ENCODE peak calls at places on chromosome 11, in six cellular contexts. D, U, B, J, I and P are unnamed samples.

GRCh38 chr11:78040691-78041379 is 17.8 kb upstream of the KCTD14 start:
- DNase-seq in D (peak), U (peak), B (no peak), J (no peak), I (no peak), P (no peak)

GRCh38 chr11:57648791-57649735 is 649 bp downstream of the YPEL4 start:
- DNase-seq in D (peak), U (no peak), B (no peak), J (no peak), I (no peak), P (no peak)

GRCh38 chr11:20087118-20087521 is 73.2 kb downstream of the DBX1 start:
- DNase-seq in D (peak), U (no peak), B (no peak), J (peak), I (no peak), P (peak)

GRCh38 chr11:2380807-2381350 is 3.8 kb downstream of the CD81 start:
- DNase-seq in D (peak), U (no peak), B (peak), J (no peak), I (peak), P (no peak)

GRCh38 chr11:93849751-93850584 is 450 bp downstream of the VSTM5 start:
- DNase-seq in D (peak), U (no peak), B (peak), J (no peak), I (peak), P (no peak)

GRCh38 chr11:70739091-70739490 is 340.8 kb downstream of the CTTN start:
- DNase-seq in D (no peak), U (no peak), B (no peak), J (no peak), I (no peak), P (no peak)

GRCh38 chr11:107716884-107717532 is 5.2 kb upstream of the SLN start:
- DNase-seq in D (peak), U (peak), B (no peak), J (no peak), I (no peak), P (no peak)

GRCh38 chr11:125229916-125230315 is 65.4 kb downstream of the PKNOX2 start:
- DNase-seq in D (no peak), U (no peak), B (no peak), J (no peak), I (no peak), P (no peak)

GRCh38 chr11:73393479-73394415 is 17.5 kb downstream of the RELT start:
- DNase-seq in D (peak), U (peak), B (peak), J (peak), I (peak), P (no peak)

GRCh38 chr11:126211236-126212088 is at the start of the genes FAM118B and RPUSD4:
- DNase-seq in D (peak), U (peak), B (peak), J (peak), I (peak), P (peak)

GRCh38 chr11:103624708-103625623 is 411.5 kb upstream of the DDI1 start:
- DNase-seq in D (peak), U (peak), B (no peak), J (peak), I (no peak), P (peak)

GRCh38 chr11:127275771-127276170 is 275.2 kb upstream of the KIRREL3 start:
- DNase-seq in D (no peak), U (no peak), B (no peak), J (no peak), I (no peak), P (no peak)

GRCh38 chr11:124791626-124792341 is 8.4 kb downstream of the MSANTD2 start:
- DNase-seq in D (peak), U (peak), B (no peak), J (no peak), I (no peak), P (no peak)

GRCh38 chr11:44145011-44145777 is 49.7 kb downstream of the EXT2 start:
- DNase-seq in D (peak), U (no peak), B (no peak), J (no peak), I (no peak), P (no peak)

GRCh38 chr11:45652781-45653180 is 12.6 kb downstream of the CHST1 start:
- DNase-seq in D (peak), U (peak), B (no peak), J (no peak), I (no peak), P (peak)

GRCh38 chr11:59766542-59766941 is 11.4 kb downstream of the STX3 start:
- DNase-seq in D (no peak), U (no peak), B (no peak), J (no peak), I (no peak), P (no peak)

GRCh38 chr11:111969344-111969743 is 32.2 kb downstream of the DIXDC1 start:
- DNase-seq in D (no peak), U (no peak), B (no peak), J (no peak), I (no peak), P (no peak)

GRCh38 chr11:92225206-92225562 is 566 bp downstream of the FAT3 start:
- DNase-seq in D (no peak), U (no peak), B (peak), J (no peak), I (peak), P (no peak)

GRCh38 chr11:85599083-85599482 is 28.1 kb downstream of the DLG2 start:
- DNase-seq in D (no peak), U (no peak), B (no peak), J (no peak), I (no peak), P (no peak)

GRCh38 chr11:120208777-120209176 is 2.1 kb upstream of the OAF start:
- DNase-seq in D (peak), U (peak), B (peak), J (peak), I (no peak), P (no peak)

GRCh38 chr11:62472063-62472884 is 53.4 kb downstream of the SCGB1A1 start:
- DNase-seq in D (peak), U (peak), B (no peak), J (no peak), I (no peak), P (no peak)

GRCh38 chr11:62842171-62842717 is 2.9 kb upstream of the WDR74 start:
- DNase-seq in D (no peak), U (no peak), B (peak), J (no peak), I (peak), P (no peak)

GRCh38 chr11:61968758-61969390 is 1.4 kb upstream of the FTH1 start:
- DNase-seq in D (no peak), U (peak), B (no peak), J (no peak), I (no peak), P (no peak)

GRCh38 chr11:85961930-85962363 is 106.8 kb downstream of the CCDC83 start:
- DNase-seq in D (peak), U (peak), B (no peak), J (no peak), I (no peak), P (no peak)

GRCh38 chr11:8760896-8761295 is 78.3 kb downstream of the RPL27A start:
- DNase-seq in D (peak), U (no peak), B (no peak), J (no peak), I (no peak), P (no peak)

GRCh38 chr11:134700101-134700640 is 288.1 kb upstream of the B3GAT1 start:
- DNase-seq in D (no peak), U (no peak), B (no peak), J (no peak), I (no peak), P (no peak)

GRCh38 chr11:62726156-62727006 is 876 bp downstream of the HNRNPUL2 start:
- DNase-seq in D (no peak), U (no peak), B (no peak), J (no peak), I (no peak), P (no peak)

GRCh38 chr11:46322759-46323158 is 24.5 kb upstream of the DGKZ start:
- DNase-seq in D (peak), U (no peak), B (no peak), J (no peak), I (no peak), P (no peak)

GRCh38 chr11:13116491-13116890 is 107.4 kb downstream of the RASSF10 start:
- DNase-seq in D (no peak), U (no peak), B (no peak), J (no peak), I (no peak), P (no peak)

GRCh38 chr11:86977441-86978050 is 22.4 kb upstream of the FZD4 start:
- DNase-seq in D (peak), U (no peak), B (peak), J (no peak), I (no peak), P (no peak)

GRCh38 chr11:86981777-86982540 is 26.8 kb upstream of the FZD4 start:
- DNase-seq in D (no peak), U (no peak), B (no peak), J (no peak), I (no peak), P (no peak)

GRCh38 chr11:86978756-86979608 is 23.8 kb upstream of the FZD4 start:
- DNase-seq in D (peak), U (peak), B (no peak), J (peak), I (no peak), P (no peak)

GRCh38 chr11:86980397-86980796 is 25.2 kb upstream of the FZD4 start:
- DNase-seq in D (no peak), U (no peak), B (no peak), J (no peak), I (no peak), P (no peak)

DNA sequence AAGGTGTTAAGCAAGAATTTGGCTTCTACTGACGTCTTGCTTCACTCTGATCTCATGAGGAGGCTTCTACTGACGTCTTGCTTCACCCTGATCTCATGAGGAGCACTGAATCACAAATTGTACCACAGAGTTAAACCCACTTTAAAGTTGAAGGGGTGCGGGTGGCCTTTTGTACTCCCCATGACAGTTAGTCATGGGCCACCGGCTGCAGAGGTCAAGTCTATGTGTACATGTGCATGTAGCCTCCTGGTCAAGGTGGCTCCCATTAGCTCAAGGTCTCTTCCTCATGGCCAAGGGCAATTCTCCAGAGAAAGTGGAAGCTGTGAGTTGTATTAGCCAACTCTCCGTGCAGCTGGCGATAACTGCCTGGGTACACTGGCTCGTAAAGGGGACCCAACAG is 23.1 kb upstream of the FZD4 start:
- DNase-seq in D (peak), U (no peak), B (peak), J (no peak), I (no peak), P (no peak)
- TF ChIP-seq CTCF in D (no peak), U (no peak), B (no peak), J (no peak), I (no peak), P (no peak)

GRCh38 chr11:117009905-117010605 is 88.2 kb downstream of the SIK3 start:
- DNase-seq in D (peak), U (no peak), B (no peak), J (no peak), I (no peak), P (no peak)
- H3K4me3 ChIP-seq in D (no peak), U (no peak), B (no peak), J (no peak), I (no peak), P (no peak)

GRCh38 chr11:60924110-60924905 is at the start of gene TMEM132A:
- DNase-seq in D (peak), U (peak), B (peak), J (no peak), I (peak), P (no peak)
- TF ChIP-seq CTCF in D (no peak), U (no peak), B (no peak), J (no peak), I (no peak), P (no peak)

DNA sequence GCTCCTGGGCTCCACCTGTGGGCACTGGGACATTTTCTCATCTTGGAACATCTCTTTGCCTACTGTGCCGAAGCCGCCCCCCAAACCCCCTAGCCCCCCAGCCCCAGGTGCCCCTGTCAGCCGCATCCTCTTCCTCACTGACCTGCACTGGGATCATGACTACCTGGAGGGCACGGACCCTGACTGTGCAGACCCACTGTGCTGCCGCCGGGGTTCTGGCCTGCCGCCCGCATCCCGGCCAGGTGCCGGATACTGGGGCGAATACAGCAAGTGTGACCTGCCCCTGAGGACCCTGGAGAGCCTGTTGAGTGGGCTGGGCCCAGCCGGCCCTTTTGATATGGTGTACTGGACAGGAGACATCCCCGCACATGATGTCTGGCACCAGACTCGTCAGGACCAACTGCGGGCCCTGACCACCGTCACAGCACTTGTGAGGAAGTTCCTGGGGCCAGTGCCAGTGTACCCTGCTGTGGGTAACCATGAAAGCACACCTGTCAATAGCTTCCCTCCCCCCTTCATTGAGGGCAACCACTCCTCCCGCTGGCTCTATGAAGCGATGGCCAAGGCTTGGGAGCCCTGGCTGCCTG is 1.4 kb downstream of the SMPD1 start:
- DNase-seq in D (no peak), U (no peak), B (no peak), J (no peak), I (no peak), P (no peak)
- H3K4me3 ChIP-seq in D (peak), U (no peak), B (peak), J (peak), I (no peak), P (peak)

GRCh38 chr11:112999518-112999917 is 38.3 kb downstream of the NCAM1 start:
- DNase-seq in D (no peak), U (peak), B (no peak), J (no peak), I (no peak), P (no peak)
- TF ChIP-seq CTCF in D (no peak), U (no peak), B (no peak), J (no peak), I (no peak), P (no peak)

GRCh38 chr11:114168086-114168448 is 108.6 kb downstream of the ZBTB16 start:
- DNase-seq in D (no peak), U (no peak), B (peak), J (no peak), I (no peak), P (no peak)

GRCh38 chr11:114168691-114169090 is 109.2 kb downstream of the ZBTB16 start:
- DNase-seq in D (no peak), U (no peak), B (peak), J (no peak), I (no peak), P (no peak)

GRCh38 chr11:114166897-114167323 is 107.4 kb downstream of the ZBTB16 start:
- DNase-seq in D (peak), U (peak), B (no peak), J (peak), I (peak), P (peak)

GRCh38 chr11:114166389-114166788 is 106.9 kb downstream of the ZBTB16 start:
- DNase-seq in D (peak), U (no peak), B (no peak), J (no peak), I (no peak), P (no peak)

GRCh38 chr11:114167355-114168085 is 108.0 kb downstream of the ZBTB16 start:
- DNase-seq in D (no peak), U (no peak), B (peak), J (no peak), I (no peak), P (no peak)
- H3K4me3 ChIP-seq in D (no peak), U (no peak), B (peak), J (no peak), I (no peak), P (no peak)

GRCh38 chr11:22822204-22822603 is 7.4 kb downstream of the SVIP start:
- DNase-seq in D (no peak), U (no peak), B (no peak), J (no peak), I (no peak), P (no peak)
- TF ChIP-seq CTCF in D (no peak), U (no peak), B (no peak), J (no peak), I (no peak), P (no peak)

DNA sequence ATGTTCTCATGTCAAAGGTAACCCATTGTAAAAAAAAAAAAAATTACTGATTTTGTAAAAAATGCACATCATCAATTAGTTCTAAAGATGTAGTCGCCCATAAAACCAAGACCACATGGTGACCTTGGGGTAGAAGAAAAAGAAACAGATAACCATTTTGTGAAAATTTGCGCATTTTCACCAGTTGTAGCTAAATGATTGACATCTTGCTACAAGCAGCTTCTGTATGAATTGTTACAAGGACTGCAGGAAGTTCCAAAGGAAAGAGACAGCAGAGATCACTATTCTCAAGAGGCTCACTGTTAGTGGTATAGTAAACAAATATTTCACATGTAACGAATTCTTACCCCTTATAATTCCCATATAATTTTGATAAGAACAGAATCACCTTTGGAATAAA is 48.7 kb downstream of the MAML2 start:
- DNase-seq in D (peak), U (no peak), B (no peak), J (no peak), I (no peak), P (no peak)
- H3K4me3 ChIP-seq in D (no peak), U (no peak), B (no peak), J (no peak), I (no peak), P (no peak)

GRCh38 chr11:66417000-66417399 is 3.8 kb upstream of the NPAS4 start:
- DNase-seq in D (no peak), U (no peak), B (no peak), J (no peak), I (no peak), P (no peak)

GRCh38 chr11:66419825-66420224 is 1.0 kb upstream of the NPAS4 start:
- DNase-seq in D (no peak), U (no peak), B (no peak), J (no peak), I (peak), P (no peak)

GRCh38 chr11:66418986-66419308 is 1.9 kb upstream of the NPAS4 start:
- DNase-seq in D (no peak), U (no peak), B (no peak), J (no peak), I (no peak), P (no peak)

GRCh38 chr11:66420671-66421476 is at the start of gene NPAS4:
- DNase-seq in D (no peak), U (no peak), B (no peak), J (no peak), I (peak), P (no peak)

DNA sequence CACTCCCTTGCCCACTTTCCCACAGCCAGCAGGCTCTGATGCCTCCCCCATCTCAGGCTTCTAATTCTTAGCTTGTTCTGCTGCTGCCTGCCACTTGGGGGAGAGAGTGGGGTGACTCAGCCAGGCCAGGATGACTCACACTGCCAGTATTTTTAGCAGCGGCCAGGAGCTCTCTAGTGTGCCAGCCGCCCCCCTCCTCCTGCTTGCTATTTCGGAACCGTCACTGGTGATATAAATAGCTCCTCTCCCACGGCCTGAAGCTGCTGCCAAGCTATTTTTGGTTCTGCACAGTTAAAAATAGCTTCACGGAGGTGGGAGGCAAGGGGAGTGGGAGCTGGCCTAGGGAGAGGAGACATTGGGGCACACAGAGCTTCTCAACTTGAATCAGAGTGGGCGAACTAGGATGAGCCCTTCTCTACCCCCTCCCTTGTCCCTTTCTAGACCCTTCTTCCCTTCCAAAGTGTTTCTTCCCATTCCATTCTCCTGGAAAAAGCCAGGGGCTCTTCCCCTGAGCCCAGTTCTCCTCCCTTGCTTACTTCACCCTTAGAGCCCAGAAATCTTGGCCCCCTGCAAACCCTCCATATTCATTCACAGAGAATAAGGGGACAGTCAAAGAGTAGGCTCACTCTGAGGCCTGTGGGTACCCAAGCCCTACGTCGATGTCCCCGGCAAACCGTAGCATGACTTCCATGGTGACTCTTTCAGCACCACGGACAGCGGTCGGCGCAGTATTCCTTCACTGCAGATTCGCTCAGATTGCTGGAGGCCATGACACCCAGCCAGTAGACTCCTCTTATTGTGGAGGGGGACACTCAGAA is 2.5 kb upstream of the NPAS4 start:
- DNase-seq in D (peak), U (peak), B (peak), J (peak), I (peak), P (peak)
- TF ChIP-seq CTCF in D (peak), U (peak), B (peak), J (peak), I (peak), P (peak)